ENCODE peak calls at places on chromosomes 11 and 22, in five cellular contexts. G is GM12878, I is H1, E is K562, X is HepG2. D is an unnamed sample.
A peak's percentile ranks its signal among the peaks of the same experiment; 100 is the strongest.

GRCh38 chr11:130527648-130528300 is 79.3 kb downstream of the ADAMTS15 start:
- DNase-seq in G (no peak), I (no peak), E (no peak), X (no peak), D (no peak)

GRCh38 chr11:126607374-126607773 is 251.9 kb downstream of the ST3GAL4 start:
- DNase-seq in G (no peak), I (peak; percentile 78), E (peak; percentile 56), X (peak; percentile 33), D (peak; percentile 31)

GRCh38 chr11:47797633-47798032 is 30.5 kb upstream of the FNBP4 start:
- DNase-seq in G (no peak), I (no peak), E (peak; percentile 24), X (no peak), D (no peak)

GRCh38 chr22:35862697-35863096 is 145.0 kb downstream of the APOL5 start:
- DNase-seq in G (no peak), I (no peak), E (no peak), X (no peak), D (no peak)

GRCh38 chr11:36008576-36008975 is 64.7 kb downstream of the LDLRAD3 start:
- DNase-seq in G (no peak), I (no peak), E (no peak), X (no peak), D (no peak)

GRCh38 chr22:23495614-23496444 is 84.3 kb downstream of the IGLL1 start:
- DNase-seq in G (no peak), I (peak; percentile 39), E (no peak), X (no peak), D (no peak)

GRCh38 chr11:119626197-119626909 is 102.6 kb downstream of the NECTIN1 start:
- DNase-seq in G (no peak), I (no peak), E (no peak), X (peak; percentile 70), D (no peak)

GRCh38 chr11:106177311-106177710 is 99.8 kb downstream of the AASDHPPT start:
- DNase-seq in G (no peak), I (peak; percentile 47), E (no peak), X (no peak), D (no peak)

GRCh38 chr11:134486106-134486505 is 74.1 kb upstream of the B3GAT1 start:
- DNase-seq in G (no peak), I (no peak), E (no peak), X (no peak), D (no peak)

GRCh38 chr11:83663446-83663845 is 377.3 kb upstream of the CCDC90B start:
- DNase-seq in G (no peak), I (no peak), E (no peak), X (no peak), D (no peak)

GRCh38 chr11:124937336-124937935 is 1.6 kb upstream of the HEPACAM start:
- DNase-seq in G (no peak), I (no peak), E (no peak), X (peak; percentile 82), D (no peak)

DNA sequence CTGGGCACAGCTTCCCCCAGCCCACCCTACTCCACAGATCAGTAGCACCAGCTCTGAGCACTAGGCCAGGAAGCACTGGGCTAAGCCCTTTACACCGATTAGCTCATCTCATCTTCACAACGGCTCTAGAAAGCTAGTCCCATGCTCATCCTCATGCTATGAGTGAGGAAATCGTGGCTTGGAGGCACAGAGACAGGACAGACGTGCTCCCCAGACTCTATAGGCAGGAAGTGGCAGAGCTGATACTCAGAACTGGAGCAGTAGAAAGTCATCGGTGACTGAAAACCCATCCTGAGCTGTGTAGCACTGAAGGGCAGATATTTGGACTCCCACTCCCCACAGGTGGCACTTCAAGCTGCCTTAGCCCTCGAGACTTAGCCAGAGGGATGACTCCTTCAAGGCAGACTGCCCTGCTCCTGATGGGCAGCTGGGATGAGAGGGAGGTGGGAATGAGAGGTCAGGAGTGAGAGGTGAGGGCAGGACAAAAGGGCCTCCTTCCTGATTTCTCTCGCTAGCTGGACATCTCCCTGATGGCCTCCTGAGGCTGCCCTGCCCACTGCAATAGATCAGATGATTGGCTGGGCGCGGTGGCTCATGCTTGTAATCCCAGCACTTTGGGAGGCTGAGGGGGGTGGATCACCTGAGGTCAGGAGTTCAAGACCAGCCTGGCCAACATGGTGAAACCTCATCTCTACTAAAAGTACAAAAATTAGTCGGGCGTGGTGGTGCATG is 9.7 kb downstream of the CD5 start:
- DNase-seq in G (no peak), I (no peak), E (no peak), X (no peak), D (no peak)
- H3K4me1 ChIP-seq in G (peaks cover 9% of the 10 kb centered on the region), I (no peaks in the 10 kb centered on the region), E (peaks cover 3% of the 10 kb centered on the region), X (no peaks in the 10 kb centered on the region), D (no peaks in the 10 kb centered on the region)

GRCh38 chr11:107591098-107591445 is at the start of gene ELMOD1:
- DNase-seq in G (no peak), I (peak; percentile 76), E (peak; percentile 51), X (peak; percentile 7), D (no peak)
- TF ChIP-seq SRF in G (no peak), I (no peak), E (no peak), X (no peak), D (no peak)

GRCh38 chr22:21917959-21918261 is 34.7 kb downstream of the PPM1F start:
- DNase-seq in G (no peak), I (no peak), E (no peak), X (no peak), D (no peak)
- H3K4me1 ChIP-seq in G (no peaks in the 10 kb centered on the region), I (peaks cover 45% of the 10 kb centered on the region), E (no peaks in the 10 kb centered on the region), X (peaks cover 14% of the 10 kb centered on the region), D (no peaks in the 10 kb centered on the region)

DNA sequence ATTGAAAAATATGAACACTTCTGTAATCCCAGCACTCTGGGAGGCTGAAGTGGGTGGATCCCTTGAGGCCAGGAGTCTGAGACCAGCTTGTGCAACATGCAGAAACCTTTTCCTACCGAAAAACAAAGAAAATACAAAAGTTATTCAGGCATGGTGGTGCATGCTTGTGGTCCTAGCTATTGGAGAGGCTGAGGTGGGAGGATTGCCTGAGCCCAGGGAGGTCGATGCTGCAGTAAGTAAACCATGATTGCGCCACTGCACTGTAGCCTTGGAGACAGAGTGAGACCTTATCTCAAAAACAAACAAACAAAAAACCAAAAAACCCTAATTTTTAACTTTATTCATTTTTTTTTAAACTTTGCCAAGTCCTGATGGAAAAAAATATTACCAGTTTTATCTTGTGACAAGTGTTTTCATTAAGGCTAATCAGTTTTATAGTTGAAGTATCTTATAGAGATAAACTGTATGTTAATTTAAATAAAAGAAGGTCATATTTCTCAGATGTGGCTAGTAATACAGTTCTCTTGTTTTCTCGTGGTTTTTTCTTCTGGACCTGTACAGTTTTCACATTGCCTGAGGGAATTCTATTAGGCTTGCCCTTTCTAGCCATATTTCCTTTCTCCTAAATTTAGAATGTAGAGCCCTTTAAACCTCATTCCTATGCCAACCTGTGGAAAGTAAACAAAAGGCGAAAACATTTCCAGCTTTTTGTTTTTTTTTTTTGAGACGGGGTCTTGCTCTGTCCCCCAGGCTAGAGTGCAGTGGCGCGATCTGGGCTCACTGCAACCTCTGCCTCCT is 9.4 kb downstream of the HIPK3 start:
- DNase-seq in G (no peak), I (no peak), E (peak; percentile 31), X (peak; percentile 75), D (no peak)
- TF ChIP-seq SRF in G (no peak), I (no peak), E (no peak), X (no peak), D (no peak)

GRCh38 chr11:128463386-128463829 is 124.0 kb downstream of the ETS1 start:
- DNase-seq in G (no peak), I (no peak), E (no peak), X (no peak), D (no peak)
- H3K4me1 ChIP-seq in G (peaks cover 10% of the 10 kb centered on the region), I (no peaks in the 10 kb centered on the region), E (no peaks in the 10 kb centered on the region), X (peaks cover 17% of the 10 kb centered on the region), D (peaks cover 12% of the 10 kb centered on the region)

D was measured in HCT116.